ENCODE peak calls at places on chromosome 1, in ten cellular contexts. R, K, X, U, N, B, Z, L, T and F are unnamed samples.

GRCh38 chr1:20115479-20115878 is 3.9 kb downstream of the PLA2G2D start:
- DNase-seq in R (no peak), K (no peak), X (no peak), U (no peak), N (peak; percentile 79), B (no peak), Z (no peak), L (no peak), T (no peak), F (peak; percentile 35)

GRCh38 chr1:226778657-226779058 is 39.6 kb upstream of the ITPKB start:
- DNase-seq in R (no peak), K (peak; percentile 96), X (peak; percentile 94), U (no peak), N (no peak), B (no peak), Z (no peak), L (no peak), T (no peak), F (no peak)

GRCh38 chr1:216458807-216459206 is 35.6 kb upstream of the USH2A start:
- DNase-seq in R (no peak), K (peak; percentile 21), X (no peak), U (no peak), N (no peak), B (no peak), Z (no peak), L (no peak), T (no peak), F (no peak)

GRCh38 chr1:31051611-31052010 is 13.9 kb downstream of the PUM1 start:
- DNase-seq in R (no peak), K (no peak), X (no peak), U (no peak), N (no peak), B (no peak), Z (no peak), L (no peak), T (no peak), F (no peak)

GRCh38 chr1:194889310-194889709 is 1702.9 kb upstream of the B3GALT2 start:
- DNase-seq in R (no peak), K (no peak), X (no peak), U (no peak), N (no peak), B (no peak), Z (no peak), L (no peak), T (no peak), F (no peak)

GRCh38 chr1:5729636-5730145 is 262.5 kb downstream of the NPHP4 start:
- DNase-seq in R (no peak), K (no peak), X (no peak), U (no peak), N (no peak), B (no peak), Z (no peak), L (no peak), T (peak; percentile 22), F (no peak)

GRCh38 chr1:37814257-37814656 is 6.2 kb upstream of the YRDC start:
- DNase-seq in R (no peak), K (peak; percentile 36), X (peak; percentile 64), U (no peak), N (no peak), B (no peak), Z (no peak), L (no peak), T (no peak), F (no peak)

GRCh38 chr1:28249013-28249870 is 10.1 kb upstream of the SESN2 start:
- DNase-seq in R (no peak), K (peak; percentile 90), X (no peak), U (no peak), N (no peak), B (peak; percentile 50), Z (no peak), L (no peak), T (peak; percentile 94), F (peak; percentile 54)

GRCh38 chr1:54294846-54295245 is 94.9 kb downstream of the MRPL37 start:
- DNase-seq in R (no peak), K (peak; percentile 62), X (no peak), U (no peak), N (no peak), B (no peak), Z (no peak), L (no peak), T (no peak), F (no peak)

GRCh38 chr1:200041337-200042118 is 14.0 kb downstream of the NR5A2 start:
- DNase-seq in R (no peak), K (peak; percentile 8), X (no peak), U (no peak), N (no peak), B (peak; percentile 45), Z (peak; percentile 76), L (peak; percentile 27), T (no peak), F (peak; percentile 41)

GRCh38 chr1:41423511-41424191 is 60.8 kb downstream of the EDN2 start:
- DNase-seq in R (no peak), K (no peak), X (no peak), U (no peak), N (no peak), B (peak; percentile 56), Z (peak; percentile 81), L (peak; percentile 38), T (no peak), F (peak; percentile 66)
- TF ChIP-seq CTCF in R (no peak), K (no peak), X (no peak), U (peak; percentile 38), N (no peak), B (peak; percentile 59), Z (peak; percentile 68), L (no peak), T (peak; percentile 11), F (no peak)

GRCh38 chr1:2111674-2112035 is 61.4 kb downstream of the PRKCZ start:
- DNase-seq in R (no peak), K (no peak), X (no peak), U (no peak), N (no peak), B (no peak), Z (no peak), L (no peak), T (peak; percentile 47), F (no peak)

GRCh38 chr1:2108877-2109580 is 58.8 kb downstream of the PRKCZ start:
- DNase-seq in R (no peak), K (no peak), X (no peak), U (no peak), N (no peak), B (no peak), Z (no peak), L (no peak), T (peak; percentile 27), F (no peak)

GRCh38 chr1:2109581-2110021 is 59.4 kb downstream of the PRKCZ start:
- DNase-seq in R (no peak), K (no peak), X (no peak), U (no peak), N (no peak), B (no peak), Z (no peak), L (no peak), T (peak; percentile 44), F (no peak)

GRCh38 chr1:2110738-2111673 is 60.8 kb downstream of the PRKCZ start:
- DNase-seq in R (no peak), K (no peak), X (no peak), U (no peak), N (no peak), B (no peak), Z (no peak), L (no peak), T (peak; percentile 49), F (no peak)

GRCh38 chr1:2110191-2110737 is 60.1 kb downstream of the PRKCZ start:
- DNase-seq in R (no peak), K (no peak), X (no peak), U (no peak), N (no peak), B (no peak), Z (no peak), L (no peak), T (peak; percentile 39), F (no peak)
- TF ChIP-seq CTCF in R (no peak), K (no peak), X (no peak), U (no peak), N (no peak), B (no peak), Z (no peak), L (no peak), T (no peak), F (no peak)

GRCh38 chr1:145857170-145857569 is 1.7 kb downstream of the PIAS3 start:
- DNase-seq in R (no peak), K (no peak), X (no peak), U (no peak), N (no peak), B (no peak), Z (no peak), L (no peak), T (no peak), F (no peak)

GRCh38 chr1:145859491-145860159 is 744 bp upstream of the PIAS3 start:
- DNase-seq in R (peak; percentile 85), K (peak; percentile 97), X (peak; percentile 83), U (peak; percentile 70), N (peak; percentile 98), B (peak; percentile 93), Z (peak; percentile 96), L (peak; percentile 88), T (peak; percentile 94), F (peak; percentile 89)

GRCh38 chr1:145858937-145859490 is at the start of gene PIAS3:
- DNase-seq in R (peak; percentile 90), K (peak; percentile 99), X (peak; percentile 87), U (peak; percentile 90), N (peak; percentile 99), B (peak; percentile 98), Z (peak; percentile 98), L (peak; percentile 95), T (peak; percentile 98), F (peak; percentile 98)

GRCh38 chr1:145858238-145858936 is 494 bp downstream of the PIAS3 start:
- DNase-seq in R (peak; percentile 58), K (peak; percentile 68), X (no peak), U (no peak), N (peak; percentile 91), B (peak; percentile 89), Z (peak; percentile 94), L (peak; percentile 42), T (peak; percentile 70), F (peak; percentile 88)

GRCh38 chr1:145855426-145855948 is 3.4 kb downstream of the PIAS3 start:
- DNase-seq in R (no peak), K (no peak), X (no peak), U (no peak), N (no peak), B (no peak), Z (no peak), L (no peak), T (no peak), F (no peak)
- TF ChIP-seq CTCF in R (no peak), K (no peak), X (peak; percentile 26), U (no peak), N (no peak), B (no peak), Z (peak; percentile 28), L (no peak), T (no peak), F (no peak)

DNA sequence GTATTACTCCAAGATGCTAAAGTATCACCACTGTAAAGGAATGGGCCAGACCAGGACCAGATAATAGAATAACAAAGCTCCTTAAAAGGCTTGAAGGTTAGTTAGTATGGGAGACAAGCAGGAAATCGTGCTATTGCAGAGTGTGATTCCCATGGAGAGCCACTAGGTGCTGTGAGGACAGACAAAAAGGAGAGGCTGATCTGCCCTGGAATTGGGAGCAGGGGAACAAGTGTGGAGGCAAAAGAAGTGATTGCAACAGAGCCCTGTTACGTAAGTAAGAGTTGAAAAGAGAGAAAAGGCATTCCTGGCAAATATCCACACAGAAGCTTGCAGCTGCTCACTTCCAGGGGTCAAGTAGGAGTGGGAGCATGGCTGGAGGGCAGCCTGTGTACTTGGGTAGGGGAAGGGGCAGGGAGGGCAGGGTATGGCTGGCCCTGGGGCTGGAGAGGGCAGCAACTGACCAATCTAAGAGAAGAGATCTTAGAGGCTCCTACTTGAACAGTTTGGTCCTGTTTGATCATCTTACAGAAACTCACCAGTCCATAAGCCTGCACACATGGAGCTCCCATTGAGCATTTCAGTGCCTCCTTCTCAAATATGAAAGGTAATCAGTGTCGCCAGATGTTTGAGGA is 207.7 kb upstream of the GJB5 start:
- DNase-seq in R (no peak), K (no peak), X (no peak), U (no peak), N (no peak), B (peak; percentile 63), Z (peak; percentile 83), L (peak; percentile 26), T (peak; percentile 55), F (peak; percentile 35)
- TF ChIP-seq CTCF in R (peak; percentile 39), K (peak; percentile 7), X (no peak), U (peak; percentile 61), N (no peak), B (peak; percentile 60), Z (peak; percentile 78), L (peak; percentile 61), T (peak; percentile 48), F (peak; percentile 39)